ENCODE peak calls at places on chromosomes 4 and X, in four cellular contexts. F is stimulated activated naive B cell treated with anti-CD40 and anti-IgM and Interleukin-4, amounts not matched to agents 10 μg/mL and 1 μg/mL and 100 μg/mL, for 72 hours; O is NCI-H69; J is central memory CD4-positive, alpha-beta T cell. X is an unnamed sample.

GRCh38 chr4:123889376-123889945 is 492.9 kb downstream of the SPRY1 start:
- DNase-seq in F (no peak), O (no peak), J (no peak), X (no peak)

GRCh38 chrX:75989806-75990590 is 182.9 kb upstream of the PBDC1 start:
- DNase-seq in F (peak), O (no peak), J (no peak), X (peak)

GRCh38 chr4:22778547-22779163 is 85.9 kb downstream of the GBA3 start:
- DNase-seq in F (no peak), O (no peak), J (no peak), X (no peak)

GRCh38 chr4:69858683-69859082 is 1.3 kb downstream of the SULT1E1 start:
- DNase-seq in F (no peak), O (peak), J (no peak), X (no peak)

GRCh38 chr4:75028196-75028854 is 95.4 kb downstream of the PARM1 start:
- DNase-seq in F (no peak), O (no peak), J (no peak), X (no peak)

GRCh38 chr4:2671267-2671895 is 84.8 kb downstream of the TNIP2 start:
- DNase-seq in F (no peak), O (peak), J (no peak), X (no peak)

GRCh38 chr4:170853422-170854021 is 763.8 kb upstream of the AADAT start:
- DNase-seq in F (no peak), O (peak), J (no peak), X (peak)

GRCh38 chrX:149962859-149963757 is 24.8 kb upstream of the EOLA2 start:
- DNase-seq in F (peak), O (peak), J (no peak), X (peak)

GRCh38 chr4:76856183-76856969 is 41.6 kb downstream of the SOWAHB start:
- DNase-seq in F (no peak), O (no peak), J (no peak), X (no peak)

GRCh38 chr4:156638332-156638731 is 333.3 kb downstream of the PDGFC start:
- DNase-seq in F (no peak), O (no peak), J (no peak), X (no peak)

GRCh38 chrX:136271300-136271699 is 20.1 kb upstream of the MAP7D3 start:
- DNase-seq in F (no peak), O (no peak), J (no peak), X (no peak)

GRCh38 chr4:1047106-1047975 is 35.9 kb downstream of the FGFRL1 start:
- DNase-seq in F (no peak), O (no peak), J (no peak), X (no peak)

GRCh38 chr4:6128221-6128871 is 72.0 kb downstream of the JAKMIP1 start:
- DNase-seq in F (no peak), O (peak), J (no peak), X (no peak)

GRCh38 chr4:112664611-112665010 is 27.7 kb downstream of the LARP7 start:
- DNase-seq in F (no peak), O (no peak), J (no peak), X (no peak)

GRCh38 chr4:175386776-175387507 is 425.1 kb downstream of the GPM6A start:
- DNase-seq in F (no peak), O (peak), J (no peak), X (no peak)

GRCh38 chr4:186285147-186285546 is 19.2 kb downstream of the F11 start:
- DNase-seq in F (no peak), O (no peak), J (no peak), X (no peak)

GRCh38 chrX:151711154-151711553 is 4.7 kb upstream of the FATE1 start:
- DNase-seq in F (no peak), O (no peak), J (no peak), X (no peak)

GRCh38 chr4:168854216-168854921 is 155.7 kb downstream of the CBR4 start:
- DNase-seq in F (no peak), O (no peak), J (no peak), X (no peak)

GRCh38 chr4:10623862-10624261 is 60.7 kb downstream of the CLNK start:
- DNase-seq in F (no peak), O (no peak), J (no peak), X (no peak)

GRCh38 chrX:108309144-108309543 is 129.1 kb downstream of the COL4A6 start:
- DNase-seq in F (no peak), O (no peak), J (no peak), X (no peak)